ENCODE peak calls at places on chromosomes 12 and 14, in six cellular contexts. T is NCI-H526, K is hypothalamus, L is dermis microvascular lymphatic vessel endothelial cell, A is ascending aorta, Q is germinal center. M is an unnamed sample.

GRCh38 chr12:50615534-50616296 is 110.9 kb downstream of the DIP2B start:
- DNase-seq in T (no peak), A (no peak), L (no peak), Q (no peak), K (no peak), M (no peak)

GRCh38 chr14:105015242-105015641 is 5.6 kb downstream of the CDCA4 start:
- DNase-seq in Q (no peak), L (peak; percentile 22), T (no peak), K (no peak), A (no peak), M (no peak)

GRCh38 chr12:54024127-54024526 is 4.1 kb upstream of the HOXC6 start:
- DNase-seq in K (no peak), A (no peak), Q (no peak), T (no peak), L (no peak), M (no peak)

GRCh38 chr12:21248679-21249078 is 86.0 kb downstream of the SLCO1A2 start:
- DNase-seq in Q (no peak), K (no peak), L (no peak), T (peak; percentile 40), A (no peak), M (peak; percentile 44)

GRCh38 chr14:53214384-53214783 is 61.3 kb upstream of the DDHD1 start:
- DNase-seq in L (no peak), T (no peak), A (no peak), Q (no peak), K (no peak), M (no peak)

GRCh38 chr12:65325183-65325582 is 46.7 kb downstream of the MSRB3 start:
- DNase-seq in T (no peak), K (no peak), L (no peak), A (no peak), Q (no peak), M (no peak)

GRCh38 chr14:94624537-94625352 is 12.6 kb downstream of the SERPINA3 start:
- DNase-seq in K (no peak), Q (no peak), L (no peak), T (no peak), A (no peak), M (no peak)

GRCh38 chr12:50509009-50509663 is 4.4 kb downstream of the DIP2B start:
- DNase-seq in T (no peak), K (no peak), Q (no peak), L (no peak), A (no peak), M (no peak)

GRCh38 chr14:67674139-67674479 is 323 bp downstream of the VTI1B start:
- DNase-seq in K (peak; percentile 18), L (peak; percentile 6), A (peak; percentile 83), T (peak; percentile 83), Q (peak; percentile 67), M (peak; percentile 40)

GRCh38 chr12:26845984-26846383 is 13.0 kb upstream of the ITPR2 start:
- DNase-seq in K (no peak), T (no peak), A (no peak), L (no peak), Q (peak; percentile 43), M (peak; percentile 87)

GRCh38 chr12:50734409-50735263 is 29.3 kb upstream of the ATF1 start:
- DNase-seq in K (no peak), L (peak; percentile 18), A (no peak), T (peak; percentile 38), Q (peak; percentile 45), M (peak; percentile 74)

GRCh38 chr12:58757422-58757821 is 162.9 kb downstream of the LRIG3 start:
- DNase-seq in T (no peak), L (peak; percentile 81), K (no peak), A (no peak), Q (no peak), M (no peak)

GRCh38 chr12:27751386-27752047 is 28.5 kb upstream of the KLHL42 start:
- DNase-seq in Q (no peak), L (no peak), T (no peak), K (no peak), A (no peak), M (no peak)

GRCh38 chr12:79818856-79819255 is 116.0 kb downstream of the PPP1R12A start:
- DNase-seq in K (no peak), A (no peak), L (no peak), Q (no peak), T (no peak), M (no peak)

GRCh38 chr14:21526672-21527319 is 650 bp upstream of the SALL2 start:
- DNase-seq in T (peak; percentile 94), A (no peak), Q (peak; percentile 10), K (no peak), L (no peak), M (no peak)

GRCh38 chr12:77577756-77578155 is 252.9 kb upstream of the NAV3 start:
- DNase-seq in Q (no peak), K (no peak), T (no peak), L (no peak), A (no peak), M (no peak)

GRCh38 chr12:117580718-117581062 is 219.3 kb upstream of the NOS1 start:
- DNase-seq in Q (peak; percentile 25), K (no peak), A (no peak), L (no peak), T (peak; percentile 56), M (peak; percentile 90)

GRCh38 chr12:106445981-106446380 is 88.4 kb downstream of the POLR3B start:
- DNase-seq in L (no peak), A (no peak), K (no peak), Q (no peak), T (peak; percentile 81), M (no peak)

GRCh38 chr12:132729541-132730320 is 19.1 kb downstream of the PGAM5 start:
- DNase-seq in K (no peak), L (no peak), A (no peak), T (no peak), Q (no peak), M (no peak)

GRCh38 chr12:56759270-56759908 is 3.7 kb upstream of the HSD17B6 start:
- DNase-seq in T (no peak), A (no peak), Q (no peak), K (no peak), L (no peak), M (no peak)

GRCh38 chr14:50044040-50044651 is 72.2 kb downstream of the VCPKMT start:
- DNase-seq in L (no peak), A (no peak), Q (no peak), T (no peak), K (no peak), M (no peak)

GRCh38 chr12:87779858-87780498 is 249.2 kb downstream of the C12orf50 start:
- DNase-seq in K (no peak), T (no peak), L (no peak), Q (no peak), A (no peak), M (no peak)

GRCh38 chr14:54147285-54147684 is 190.7 kb upstream of the BMP4 start:
- DNase-seq in A (no peak), T (no peak), L (peak; percentile 4), Q (no peak), K (no peak), M (no peak)

GRCh38 chr12:48061943-48062719 is 43.7 kb downstream of the SENP1 start:
- DNase-seq in L (no peak), K (no peak), A (no peak), T (peak; percentile 20), Q (no peak), M (no peak)

GRCh38 chr12:111327474-111327873 is 41.4 kb downstream of the PHETA1 start:
- DNase-seq in T (no peak), K (no peak), Q (no peak), L (no peak), A (no peak), M (no peak)

M was measured in NAMALWA.